ENCODE peak calls at places on chromosomes 1 and 21, in four cellular contexts. C, V, R and J are unnamed samples. For H3K4me1, the result is how much of the 10 kb centered on the place peaks cover.

GRCh38 chr1:34419662-34420061 is 243.0 kb downstream of the C1orf94 start:
- DNase-seq in V (no peak), C (no peak), R (no peak), J (no peak)

GRCh38 chr1:55930931-55931271 is 648.5 kb downstream of the PLPP3 start:
- DNase-seq in C (no peak), V (no peak), R (no peak), J (no peak)

GRCh38 chr21:41706678-41707077 is 60.2 kb downstream of the RIPK4 start:
- DNase-seq in R (no peak), V (no peak), C (no peak), J (no peak)

GRCh38 chr1:66729130-66729922 is 22.9 kb upstream of the DYNLT5 start:
- DNase-seq in R (no peak), C (no peak), V (no peak), J (peak)

GRCh38 chr1:3292051-3292722 is 162.3 kb upstream of the ARHGEF16 start:
- DNase-seq in C (no peak), V (peak), R (no peak), J (no peak)

GRCh38 chr1:68221971-68222355 is 10.4 kb downstream of the WLS start:
- DNase-seq in C (no peak), R (no peak), V (no peak), J (peak)

GRCh38 chr1:97378596-97378995 is 542.2 kb downstream of the DPYD start:
- DNase-seq in C (no peak), R (no peak), V (no peak), J (no peak)

GRCh38 chr21:46006547-46007497 is 25.3 kb downstream of the COL6A1 start:
- DNase-seq in C (no peak), V (no peak), R (peak), J (no peak)

GRCh38 chr1:171355727-171356126 is 41.7 kb downstream of the FMO4 start:
- DNase-seq in R (no peak), V (no peak), C (no peak), J (no peak)

GRCh38 chr21:45318146-45318555 is 30.5 kb upstream of the POFUT2 start:
- DNase-seq in V (no peak), R (peak), C (no peak), J (no peak)

GRCh38 chr1:214551052-214551435 is 358 bp downstream of the PTPN14 start:
- DNase-seq in V (peak), C (no peak), R (no peak), J (no peak)

GRCh38 chr1:188715566-188715965 is 1762.1 kb downstream of the BRINP3 start:
- DNase-seq in R (no peak), C (no peak), V (no peak), J (no peak)

GRCh38 chr1:12553963-12554362 is 64.0 kb downstream of the DHRS3 start:
- DNase-seq in C (no peak), V (no peak), R (no peak), J (no peak)

GRCh38 chr1:222286039-222286438 is 261.9 kb downstream of the HHIPL2 start:
- DNase-seq in V (no peak), C (no peak), R (no peak), J (no peak)

GRCh38 chr1:5109652-5110051 is 455.2 kb downstream of the AJAP1 start:
- DNase-seq in V (no peak), C (no peak), R (no peak), J (no peak)

GRCh38 chr1:31715097-31715872 is 11.5 kb upstream of the COL16A1 start:
- DNase-seq in C (peak), V (peak), R (peak), J (peak)

GRCh38 chr1:214008791-214009612 is 21.2 kb downstream of the PROX1 start:
- DNase-seq in C (no peak), V (no peak), R (no peak), J (no peak)

GRCh38 chr1:27413004-27413403 is 20.6 kb downstream of the GPR3 start:
- DNase-seq in C (no peak), V (no peak), R (no peak), J (no peak)

GRCh38 chr1:170445096-170445495 is 86.9 kb upstream of the GORAB start:
- DNase-seq in C (no peak), V (no peak), R (no peak), J (peak)

GRCh38 chr1:242842094-242842493 is 317.6 kb upstream of the PLD5 start:
- DNase-seq in C (no peak), R (no peak), V (no peak), J (no peak)

GRCh38 chr1:165647970-165648369 is 16.9 kb downstream of the MGST3 start:
- DNase-seq in V (no peak), R (no peak), C (no peak), J (no peak)

GRCh38 chr1:65605621-65606020 is 185.2 kb downstream of the LEPR start:
- DNase-seq in C (no peak), R (no peak), V (no peak), J (no peak)

GRCh38 chr1:3373700-3374405 is 80.6 kb upstream of the ARHGEF16 start:
- DNase-seq in R (no peak), V (no peak), C (no peak), J (no peak)

GRCh38 chr21:38986460-38987395 is 181.0 kb downstream of the ETS2 start:
- DNase-seq in R (no peak), V (no peak), C (no peak), J (no peak)

DNA sequence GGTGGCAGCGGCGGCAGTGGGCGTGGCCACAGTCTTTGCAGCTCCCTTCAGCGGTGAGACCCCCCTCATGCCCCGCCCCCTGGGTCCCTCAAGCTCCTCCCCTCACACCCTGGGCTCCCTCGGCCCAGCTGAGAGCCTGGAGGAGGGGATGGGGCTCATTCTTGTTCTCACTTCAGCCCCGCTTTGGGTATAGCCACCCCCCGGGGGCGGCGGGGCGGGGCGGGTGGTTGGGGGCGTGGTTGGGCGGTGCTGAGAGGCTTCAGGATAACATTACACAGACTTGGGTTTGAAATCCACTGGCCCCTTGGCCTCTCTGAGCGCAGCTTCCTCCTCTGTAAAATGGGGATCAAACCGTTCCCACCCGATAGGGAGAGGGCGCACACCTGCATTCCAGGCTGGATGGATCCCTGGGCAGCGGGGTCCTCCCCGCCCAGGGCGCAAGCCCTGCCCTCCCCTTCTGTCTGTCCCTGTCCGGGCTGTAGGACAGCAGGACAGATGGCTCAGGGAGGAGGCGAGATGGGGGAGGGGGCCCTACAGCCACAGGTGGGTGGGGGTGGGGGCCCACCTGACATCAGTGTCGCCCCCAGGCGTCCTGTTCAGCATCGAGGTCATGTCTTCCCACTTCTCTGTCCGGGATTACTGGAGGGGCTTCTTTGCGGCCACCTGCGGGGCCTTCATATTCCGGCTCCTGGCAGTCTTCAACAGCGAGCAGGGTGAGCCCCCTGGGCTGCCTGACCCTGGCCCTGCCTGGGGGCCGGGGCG is 5.1 kb downstream of the CLCNKA start:
- DNase-seq in C (no peak), R (peak), V (no peak), J (no peak)
- TF ChIP-seq CTCF in C (no peak), R (no peak), V (no peak), J (no peak)

GRCh38 chr1:53408013-53408754 is 51.0 kb upstream of the DMRTB1 start:
- DNase-seq in C (no peak), V (no peak), R (no peak), J (no peak)
- H3K4me1 ChIP-seq in C (under half), V (under half), R (under half), J (under half)

DNA sequence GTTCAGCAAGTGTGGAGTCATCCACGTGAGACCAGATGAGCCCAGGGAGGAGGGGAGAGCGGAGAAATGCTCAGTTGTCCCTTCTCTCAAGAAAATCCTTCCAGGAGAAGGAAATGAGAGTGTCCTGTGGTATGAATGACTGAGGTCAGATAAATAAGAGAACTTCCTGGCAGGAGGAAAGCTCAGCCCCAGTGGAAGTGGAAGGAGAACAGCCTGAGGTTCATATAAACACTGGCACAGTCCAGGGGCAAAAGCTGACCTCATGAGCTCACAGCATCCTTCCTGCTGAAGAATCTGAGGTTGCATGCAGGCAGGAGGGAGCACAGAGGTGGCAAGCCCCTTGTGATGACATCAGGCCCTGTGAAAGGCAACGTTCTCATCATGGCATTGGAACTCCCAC is 97.7 kb downstream of the NAV1 start:
- DNase-seq in R (no peak), V (no peak), C (no peak), J (no peak)
- H3K27ac ChIP-seq in R (no peak), V (peak), C (no peak), J (no peak)

GRCh38 chr1:54872041-54872342 is 15.0 kb downstream of the DHCR24 start:
- DNase-seq in R (no peak), V (no peak), C (no peak), J (no peak)
- TF ChIP-seq CTCF in R (no peak), V (no peak), C (no peak), J (peak)

DNA sequence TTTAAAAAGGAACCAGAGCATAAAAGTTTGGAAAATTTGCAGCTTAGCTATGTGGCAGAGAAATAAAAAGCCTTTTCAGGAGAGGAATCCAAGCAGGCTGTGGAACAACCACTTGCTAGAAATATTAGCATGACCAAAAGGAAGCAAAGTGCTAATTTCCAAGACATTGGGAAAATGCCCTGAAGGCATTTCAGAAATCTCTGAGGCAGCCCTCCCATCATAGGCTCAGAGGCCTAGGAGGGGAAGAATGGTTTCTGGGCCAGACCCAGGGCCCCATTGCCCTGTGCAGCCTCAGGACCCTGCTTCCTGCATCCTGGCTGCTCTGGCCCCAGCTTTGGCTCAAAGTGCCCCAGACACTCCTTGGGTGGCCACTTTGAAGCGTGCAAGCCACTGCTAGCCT is 56.8 kb downstream of the TENT5C start:
- DNase-seq in C (no peak), R (no peak), V (no peak), J (no peak)
- H3K4me1 ChIP-seq in C (under half), R (under half), V (under half), J (under half)

GRCh38 chr1:209383907-209384709 is 199.4 kb upstream of the CAMK1G start:
- DNase-seq in R (no peak), C (no peak), V (no peak), J (peak)

GRCh38 chr1:209384710-209385550 is 198.6 kb upstream of the CAMK1G start:
- DNase-seq in C (no peak), V (no peak), R (no peak), J (peak)

GRCh38 chr1:209383422-209383821 is 200.1 kb upstream of the CAMK1G start:
- DNase-seq in V (no peak), R (no peak), C (no peak), J (peak)

GRCh38 chr1:209380396-209380795 is 203.1 kb upstream of the CAMK1G start:
- DNase-seq in R (no peak), C (no peak), V (no peak), J (no peak)

DNA sequence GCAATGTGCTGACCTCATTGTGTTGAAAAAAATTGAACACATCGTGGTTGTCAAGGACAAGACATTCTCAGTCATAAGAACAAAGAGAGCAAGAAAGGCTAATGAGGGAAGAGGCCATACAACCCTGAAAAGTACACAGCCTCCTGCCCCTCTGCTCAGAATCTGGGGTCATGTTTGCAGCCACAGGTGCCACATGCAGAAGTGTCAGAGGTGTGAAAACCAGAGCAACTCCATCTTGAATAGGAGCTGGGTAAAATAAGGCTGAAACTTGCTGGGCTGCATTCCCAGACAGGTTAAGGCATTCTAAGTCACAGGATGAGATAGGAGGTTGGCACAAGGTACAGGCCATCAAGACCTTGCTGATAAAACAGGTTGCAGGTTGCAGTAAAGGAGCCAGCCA is 200.8 kb upstream of the CAMK1G start:
- DNase-seq in V (no peak), C (no peak), R (no peak), J (no peak)
- H3K27ac ChIP-seq in V (no peak), C (no peak), R (no peak), J (peak)